ENCODE peak calls at places on chromosomes 11 and 22, in ten cellular contexts. W is astrocyte; Q is CD4-positive, alpha-beta T cell; X is H9; Z is PC-3; Y is prostate gland; N is fibroblast of lung; O is uterus; E is body of pancreas; V is thoracic aorta. K is an unnamed sample. For H3K27me3, the result is how much of the 10 kb centered on the place peaks cover.

GRCh38 chr11:115933564-115933963 is 429.3 kb upstream of the CADM1 start:
- DNase-seq in O (no peak), Y (no peak), X (no peak), W (no peak), N (no peak), V (no peak), Z (no peak), Q (no peak), E (no peak), K (no peak)

GRCh38 chr11:71248251-71248570 is 4.2 kb downstream of the SHANK2 start:
- DNase-seq in Y (no peak), W (no peak), O (no peak), N (no peak), E (no peak), Z (no peak), X (no peak), V (no peak), Q (no peak), K (no peak)

GRCh38 chr11:85913486-85913885 is 58.3 kb downstream of the CCDC83 start:
- DNase-seq in Z (no peak), E (no peak), V (no peak), O (no peak), W (no peak), Q (no peak), X (no peak), Y (no peak), N (no peak), K (no peak)

GRCh38 chr11:40306938-40307548 is 1152.4 kb downstream of the LRRC4C start:
- DNase-seq in V (no peak), Z (peak), Q (no peak), X (no peak), E (no peak), Y (no peak), N (peak), W (peak), O (no peak), K (peak)

GRCh38 chr22:35116817-35117216 is 50.9 kb downstream of the ISX start:
- DNase-seq in Z (no peak), Y (no peak), X (no peak), V (no peak), N (no peak), O (no peak), W (no peak), Q (no peak), E (no peak), K (no peak)

GRCh38 chr22:47123006-47123826 is 360.8 kb downstream of the TBC1D22A start:
- DNase-seq in W (no peak), N (no peak), Q (no peak), Y (peak), V (no peak), X (no peak), E (no peak), Z (no peak), O (no peak), K (no peak)

GRCh38 chr11:64234840-64235379 is 526 bp downstream of the VEGFB start:
- DNase-seq in E (peak), O (peak), X (no peak), N (no peak), V (no peak), Z (peak), Q (peak), Y (no peak), W (no peak), K (no peak)

GRCh38 chr11:88604255-88604654 is 266.7 kb upstream of the CTSC start:
- DNase-seq in W (peak), X (no peak), V (no peak), Z (peak), O (no peak), N (peak), Q (no peak), Y (no peak), E (no peak), K (no peak)

GRCh38 chr11:86805873-86806310 is 5.5 kb downstream of the PRSS23 start:
- DNase-seq in W (no peak), Z (peak), Y (no peak), E (no peak), N (no peak), V (no peak), Q (no peak), O (no peak), X (no peak), K (no peak)

GRCh38 chr11:106668147-106668546 is 350.1 kb downstream of the GUCY1A2 start:
- DNase-seq in E (no peak), Z (peak), W (peak), Q (no peak), V (no peak), X (no peak), Y (no peak), O (no peak), N (peak), K (peak)

GRCh38 chr11:46273511-46274205 is 3.8 kb upstream of the CREB3L1 start:
- DNase-seq in E (peak), V (no peak), Q (no peak), N (peak), O (no peak), Z (peak), W (no peak), X (no peak), Y (peak), K (no peak)

GRCh38 chr11:117840881-117841581 is 16.5 kb upstream of the FXYD2 start:
- DNase-seq in N (no peak), Z (no peak), W (no peak), E (no peak), O (peak), Q (no peak), X (no peak), Y (no peak), V (no peak), K (no peak)

GRCh38 chr11:10414659-10415058 is 40.4 kb upstream of the AMPD3 start:
- DNase-seq in V (no peak), W (peak), E (peak), O (no peak), Y (no peak), Z (no peak), Q (no peak), X (no peak), N (peak), K (no peak)

GRCh38 chr11:74306440-74307175 is 4.8 kb downstream of the P4HA3 start:
- DNase-seq in N (peak), Z (no peak), X (no peak), Q (no peak), Y (no peak), W (no peak), E (no peak), V (no peak), O (no peak), K (no peak)

GRCh38 chr11:72635931-72636330 is 38.3 kb downstream of the PDE2A start:
- DNase-seq in E (no peak), V (no peak), Q (no peak), Z (no peak), X (peak), N (no peak), Y (no peak), W (no peak), O (no peak), K (no peak)

GRCh38 chr22:24706050-24706449 is 68.5 kb downstream of the PIWIL3 start:
- DNase-seq in E (no peak), X (peak), Q (no peak), V (no peak), N (no peak), Y (no peak), O (no peak), W (no peak), Z (no peak), K (peak)

GRCh38 chr22:24156915-24157782 is 24.1 kb upstream of the SUSD2 start:
- DNase-seq in X (peak), N (peak), Z (peak), W (peak), Q (peak), V (peak), E (peak), O (peak), Y (peak), K (peak)

GRCh38 chr11:9566561-9567063 is 6.9 kb upstream of the WEE1 start:
- DNase-seq in X (no peak), V (no peak), O (no peak), E (no peak), Y (no peak), Q (no peak), W (peak), Z (no peak), N (peak), K (peak)

GRCh38 chr11:47750725-47751124 is 16.4 kb downstream of the FNBP4 start:
- DNase-seq in Z (no peak), Q (no peak), O (no peak), W (no peak), Y (no peak), V (no peak), N (no peak), X (no peak), E (no peak), K (no peak)

GRCh38 chr11:106706355-106706754 is 311.9 kb downstream of the GUCY1A2 start:
- DNase-seq in N (peak), V (no peak), E (no peak), Z (peak), X (no peak), O (no peak), Q (no peak), Y (no peak), W (peak), K (peak)

GRCh38 chr22:24380220-24381218 is 46.9 kb upstream of the ADORA2A start:
- DNase-seq in V (no peak), N (no peak), E (no peak), X (no peak), O (no peak), Z (no peak), W (no peak), Q (no peak), Y (no peak), K (no peak)

GRCh38 chr11:109071712-109072524 is 350.1 kb upstream of the C11orf87 start:
- DNase-seq in Z (peak), N (peak), Y (peak), Q (no peak), O (peak), W (peak), X (no peak), E (peak), V (peak), K (no peak)

GRCh38 chr11:61533401-61533800 is 24.9 kb downstream of the LRRC10B start:
- DNase-seq in N (no peak), V (no peak), Q (no peak), W (no peak), Y (peak), Z (peak), X (no peak), O (no peak), E (peak), K (no peak)

GRCh38 chr11:86064236-86064803 is 4.6 kb downstream of the PICALM start:
- DNase-seq in V (no peak), N (peak), Q (no peak), O (no peak), Z (peak), Y (no peak), X (no peak), E (no peak), W (peak), K (no peak)

GRCh38 chr11:10784229-10785145 is 24.2 kb downstream of the EIF4G2 start:
- DNase-seq in N (peak), O (no peak), Y (no peak), Z (no peak), X (no peak), W (peak), V (no peak), Q (no peak), E (no peak), K (no peak)

GRCh38 chr11:7281083-7281482 is 29.4 kb downstream of the SYT9 start:
- DNase-seq in Q (no peak), Z (peak), E (no peak), V (no peak), X (no peak), N (peak), Y (no peak), O (no peak), W (no peak), K (no peak)

GRCh38 chr11:13889566-13890214 is 72.8 kb upstream of the SPON1 start:
- DNase-seq in X (no peak), Q (no peak), Z (peak), Y (no peak), O (no peak), V (no peak), E (no peak), W (no peak), N (no peak), K (no peak)

GRCh38 chr11:35178862-35179261 is 39.9 kb downstream of the CD44 start:
- DNase-seq in Y (no peak), N (peak), X (no peak), W (no peak), Z (peak), V (no peak), E (no peak), Q (no peak), O (no peak), K (no peak)

GRCh38 chr22:23245045-23245798 is 64.9 kb downstream of the BCR start:
- DNase-seq in E (no peak), W (peak), Q (no peak), O (no peak), Z (no peak), V (no peak), N (peak), Y (no peak), X (no peak), K (peak)

GRCh38 chr11:12232819-12233601 is 122.6 kb downstream of the MICAL2 start:
- DNase-seq in E (no peak), W (peak), Q (no peak), O (no peak), N (peak), X (no peak), V (no peak), Y (no peak), Z (peak), K (peak)

GRCh38 chr11:129681344-129682114 is 134.1 kb upstream of the TMEM45B start:
- DNase-seq in W (no peak), X (no peak), V (no peak), Y (no peak), N (no peak), O (no peak), Q (no peak), E (no peak), Z (no peak), K (no peak)

GRCh38 chr22:23518381-23519187 is 61.5 kb downstream of the IGLL1 start:
- DNase-seq in N (no peak), W (no peak), Z (no peak), E (no peak), O (no peak), X (no peak), Y (no peak), V (no peak), Q (no peak), K (no peak)

GRCh38 chr22:44892243-44892642 is 117.6 kb downstream of the PHF21B start:
- DNase-seq in W (no peak), Q (no peak), Z (no peak), E (no peak), N (no peak), V (no peak), O (no peak), Y (no peak), X (no peak), K (no peak)

GRCh38 chr22:36435516-36436415 is 45.7 kb downstream of the TXN2 start:
- DNase-seq in W (no peak), Z (no peak), X (peak), Y (peak), V (no peak), E (peak), O (no peak), N (no peak), Q (peak), K (no peak)

GRCh38 chr22:35664955-35665577 is 16.8 kb downstream of the APOL6 start:
- DNase-seq in E (no peak), W (no peak), V (no peak), Z (no peak), N (no peak), Q (no peak), O (no peak), Y (no peak), X (no peak), K (no peak)

GRCh38 chr11:95567685-95568084 is 221.9 kb downstream of the FAM76B start:
- DNase-seq in O (no peak), V (no peak), Y (no peak), N (peak), X (no peak), Q (no peak), W (peak), E (no peak), Z (no peak), K (no peak)

GRCh38 chr11:120030411-120030810 is 107.5 kb downstream of the TRIM29 start:
- DNase-seq in N (no peak), Z (no peak), E (no peak), V (no peak), Y (no peak), W (no peak), O (no peak), Q (no peak), X (peak), K (no peak)

GRCh38 chr11:70005107-70005818 is 72.9 kb upstream of the ANO1 start:
- DNase-seq in Y (no peak), W (peak), N (peak), O (no peak), Z (peak), V (no peak), Q (no peak), X (no peak), E (no peak), K (peak)

GRCh38 chr11:75465701-75466531 is 32.9 kb upstream of the KLHL35 start:
- DNase-seq in O (no peak), Q (no peak), W (peak), E (no peak), X (no peak), Y (no peak), N (peak), V (no peak), Z (no peak), K (peak)

GRCh38 chr11:62401781-62402180 is 17.1 kb upstream of the SCGB1A1 start:
- DNase-seq in X (no peak), Q (no peak), Z (no peak), V (no peak), W (no peak), O (no peak), Y (no peak), E (no peak), N (no peak), K (no peak)

DNA sequence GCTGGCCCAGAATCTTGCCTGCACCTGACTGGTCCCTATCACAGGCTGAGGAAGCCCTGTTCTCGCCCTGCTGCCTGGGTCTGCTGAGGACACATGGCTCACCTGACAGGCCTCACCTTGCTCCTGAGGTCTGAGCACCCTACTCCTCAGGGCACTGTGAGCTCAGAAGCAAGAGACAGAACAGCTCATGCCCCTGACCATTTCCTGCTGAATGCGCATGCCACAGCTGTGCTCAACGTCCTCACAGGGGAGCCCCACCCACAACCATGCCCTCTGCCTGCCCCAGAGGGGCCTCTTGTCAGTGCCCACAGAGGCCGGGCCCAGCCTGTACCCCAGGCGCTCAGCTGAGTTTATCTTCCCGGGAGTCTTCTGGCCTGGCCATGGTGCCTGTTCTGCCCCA is 2.8 kb upstream of the TSPO start:
- DNase-seq in Y (no peak), V (no peak), E (no peak), Q (no peak), Z (no peak), O (no peak), N (no peak), W (no peak), X (no peak), K (no peak)
- H3K27ac ChIP-seq in Y (no peak), V (no peak), E (no peak), Q (no peak), Z (no peak), O (no peak), N (no peak), W (no peak), X (no peak), K (no peak)

GRCh38 chr22:43419371-43420080 is 7.7 kb downstream of the MPPED1 start:
- DNase-seq in W (no peak), E (no peak), V (no peak), Y (peak), N (no peak), X (no peak), Z (no peak), O (no peak), Q (no peak), K (no peak)

GRCh38 chr22:43418079-43418825 is 6.4 kb downstream of the MPPED1 start:
- DNase-seq in X (no peak), V (no peak), Q (no peak), Z (no peak), E (no peak), Y (no peak), O (no peak), W (no peak), N (no peak), K (no peak)

GRCh38 chr22:43413826-43414225 is 2.0 kb downstream of the MPPED1 start:
- DNase-seq in N (no peak), Q (no peak), X (no peak), Z (no peak), V (no peak), O (no peak), E (no peak), Y (no peak), W (no peak), K (no peak)

GRCh38 chr22:43420991-43421665 is 9.3 kb downstream of the MPPED1 start:
- DNase-seq in N (no peak), Y (no peak), E (no peak), W (no peak), Z (no peak), V (no peak), Q (no peak), X (no peak), O (no peak), K (no peak)

GRCh38 chr22:43417555-43417954 is 5.7 kb downstream of the MPPED1 start:
- DNase-seq in Z (no peak), Q (no peak), Y (no peak), X (no peak), O (no peak), V (no peak), E (no peak), N (no peak), W (no peak), K (no peak)
- H3K27me3 ChIP-seq in Z (half or more), Q (under half), Y (under half), X (under half), O (under half), V (under half), E (under half), N (under half), W (under half), K (under half)

GRCh38 chr11:78347956-78348355 is 69.7 kb downstream of the GAB2 start:
- DNase-seq in V (no peak), O (no peak), Y (no peak), Z (no peak), E (no peak), X (no peak), N (no peak), W (no peak), Q (no peak), K (no peak)
- TF ChIP-seq CTCF in V (no peak), O (no peak), Y (no peak), Z (no peak), E (no peak), X (no peak), N (no peak), W (no peak), Q (no peak), K (no peak)

GRCh38 chr22:42702675-42703074 is 18.0 kb downstream of the A4GALT start:
- DNase-seq in Y (no peak), E (no peak), O (peak), W (no peak), Q (no peak), Z (no peak), N (no peak), X (no peak), V (no peak), K (no peak)

GRCh38 chr22:42701694-42702093 is 19.0 kb downstream of the A4GALT start:
- DNase-seq in Q (no peak), O (no peak), N (no peak), E (no peak), V (no peak), Y (no peak), X (no peak), Z (no peak), W (no peak), K (no peak)

GRCh38 chr22:42700901-42701300 is 19.8 kb downstream of the A4GALT start:
- DNase-seq in N (no peak), Y (no peak), O (no peak), W (no peak), V (no peak), Q (no peak), Z (no peak), X (no peak), E (no peak), K (no peak)

GRCh38 chr22:42708393-42708792 is 12.3 kb downstream of the A4GALT start:
- DNase-seq in W (no peak), V (no peak), Y (no peak), Q (no peak), E (no peak), X (no peak), N (no peak), Z (no peak), O (no peak), K (no peak)

DNA sequence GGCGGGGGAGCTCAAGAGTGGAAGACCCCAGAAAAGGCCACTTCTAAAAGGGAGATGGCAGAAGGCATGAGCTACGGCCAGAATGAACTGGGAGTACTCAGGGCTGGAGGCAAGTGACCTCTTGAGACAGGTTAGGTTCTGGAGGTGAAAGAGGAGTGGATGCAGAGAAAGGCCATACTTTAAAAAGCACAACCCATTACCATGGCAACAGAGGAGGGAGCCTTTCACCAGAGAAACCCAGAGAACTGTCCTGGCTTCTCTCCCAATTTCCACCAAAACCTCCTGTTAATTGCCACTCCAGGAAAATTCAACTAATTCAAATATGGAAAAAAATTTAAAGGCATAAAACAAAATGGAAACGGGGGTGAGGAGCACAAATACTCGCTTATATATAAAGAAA is 15.8 kb downstream of the A4GALT start:
- DNase-seq in W (no peak), X (no peak), O (no peak), N (no peak), Z (no peak), V (no peak), Q (no peak), E (no peak), Y (no peak), K (no peak)
- H3K27ac ChIP-seq in W (no peak), X (no peak), O (no peak), N (no peak), Z (no peak), V (no peak), Q (no peak), E (no peak), Y (no peak), K (no peak)